ENCODE peak calls at places on chromosome 19, in four cellular contexts. R, C, H and E are unnamed samples.

GRCh38 chr19:32808236-32808635 is 61.3 kb downstream of the SLC7A9 start:
- DNase-seq in R (no peak), C (no peak), H (no peak), E (no peak)

GRCh38 chr19:49592486-49593232 is 1.7 kb downstream of the PRR12 start:
- DNase-seq in R (no peak), C (no peak), H (no peak), E (no peak)

GRCh38 chr19:13929340-13929739 is 8.9 kb downstream of the PODNL1 start:
- DNase-seq in R (no peak), C (no peak), H (no peak), E (no peak)

GRCh38 chr19:19059018-19059836 is 4.6 kb upstream of the SLC25A42 start:
- DNase-seq in R (no peak), C (no peak), H (no peak), E (no peak)

GRCh38 chr19:18735324-18735723 is 51.8 kb downstream of the CRTC1 start:
- DNase-seq in R (no peak), C (no peak), H (no peak), E (no peak)

GRCh38 chr19:18239303-18239702 is 13.1 kb upstream of the PDE4C start:
- DNase-seq in R (no peak), C (no peak), H (no peak), E (no peak)

GRCh38 chr19:44260343-44260681 is 626 bp downstream of the ZNF233 start:
- DNase-seq in R (no peak), C (no peak), H (no peak), E (no peak)

GRCh38 chr19:55383789-55384575 is at the start of gene TMEM238:
- DNase-seq in R (peak; percentile 60), C (peak; percentile 53), H (peak; percentile 34), E (peak; percentile 64)

GRCh38 chr19:40366697-40367561 is 18.4 kb downstream of the PLD3 start:
- DNase-seq in R (no peak), C (no peak), H (no peak), E (no peak)

GRCh38 chr19:33693678-33694077 is 71.9 kb downstream of the CHST8 start:
- DNase-seq in R (no peak), C (no peak), H (no peak), E (no peak)

GRCh38 chr19:51546650-51547396 is 15.4 kb upstream of the SIGLEC6 start:
- DNase-seq in R (peak; percentile 49), C (no peak), H (no peak), E (no peak)

GRCh38 chr19:39017646-39018045 is 14.7 kb downstream of the FBXO27 start:
- DNase-seq in R (no peak), C (no peak), H (no peak), E (no peak)

GRCh38 chr19:925087-925911 is 536 bp upstream of the ARID3A start:
- DNase-seq in R (peak; percentile 78), C (peak; percentile 83), H (peak; percentile 74), E (peak; percentile 86)

GRCh38 chr19:2543463-2544442 is 67.8 kb downstream of the GADD45B start:
- DNase-seq in R (peak; percentile 98), C (peak; percentile 91), H (peak; percentile 34), E (peak; percentile 99)

GRCh38 chr19:48396010-48396870 is 2.8 kb downstream of the GRIN2D start:
- DNase-seq in R (no peak), C (no peak), H (no peak), E (no peak)

GRCh38 chr19:13244920-13245319 is 94.7 kb downstream of the IER2 start:
- DNase-seq in R (no peak), C (no peak), H (no peak), E (no peak)

GRCh38 chr19:46408611-46409039 is 4.7 kb downstream of the CCDC8 start:
- DNase-seq in R (no peak), C (no peak), H (no peak), E (peak; percentile 39)

GRCh38 chr19:1112254-1113208 is 8.7 kb downstream of the GPX4 start:
- DNase-seq in R (no peak), C (no peak), H (no peak), E (no peak)

GRCh38 chr19:58562126-58563033 is 4.0 kb upstream of the UBE2M start:
- DNase-seq in R (no peak), C (peak; percentile 40), H (no peak), E (no peak)

GRCh38 chr19:17398902-17399527 is 5.0 kb upstream of the CCDC194 start:
- DNase-seq in R (no peak), C (no peak), H (no peak), E (no peak)

GRCh38 chr19:1816530-1817298 is 4.6 kb upstream of the ATP8B3 start:
- DNase-seq in R (no peak), C (no peak), H (no peak), E (no peak)

GRCh38 chr19:38386968-38387549 is 775 bp downstream of the GGN start:
- DNase-seq in R (no peak), C (no peak), H (no peak), E (no peak)

GRCh38 chr19:42431486-42431885 is 4.3 kb upstream of the LIPE start:
- DNase-seq in R (no peak), C (no peak), H (no peak), E (no peak)

GRCh38 chr19:38532939-38533338 is 84.8 kb downstream of the MAP4K1 start:
- DNase-seq in R (no peak), C (no peak), H (no peak), E (no peak)

GRCh38 chr19:54325631-54326030 is 12.7 kb upstream of the LILRA5 start:
- DNase-seq in R (no peak), C (no peak), H (no peak), E (no peak)

GRCh38 chr19:44207126-44207803 is 5.1 kb upstream of the ZNF227 start:
- DNase-seq in R (peak; percentile 88), C (peak; percentile 91), H (peak; percentile 72), E (peak; percentile 96)

GRCh38 chr19:1252221-1252817 is 3.9 kb downstream of the MIDN start:
- DNase-seq in R (peak; percentile 95), C (peak; percentile 92), H (peak; percentile 64), E (peak; percentile 93)

GRCh38 chr19:32901504-32902161 is 32.1 kb upstream of the SLC7A9 start:
- DNase-seq in R (no peak), C (no peak), H (no peak), E (no peak)

GRCh38 chr19:3482507-3483225 is 575 bp downstream of the SMIM44 start:
- DNase-seq in R (no peak), C (no peak), H (no peak), E (no peak)

GRCh38 chr19:46958542-46958941 is 61.1 kb upstream of the NPAS1 start:
- DNase-seq in R (peak; percentile 41), C (no peak), H (no peak), E (peak; percentile 64)

GRCh38 chr19:27935669-27936068 is 1277.3 kb downstream of the UQCRFS1 start:
- DNase-seq in R (no peak), C (no peak), H (no peak), E (no peak)